ENCODE peak calls at places on chromosomes 4 and X, in nine cellular contexts. Z is IMR-90, M is testis, L is HCT116, T is upper lobe of left lung, Y is gastrocnemius medialis, G is A549, N is prostate gland, C is transverse colon. F is an unnamed sample.
A peak's percentile ranks its signal among the peaks of the same experiment; 100 is the strongest.

GRCh38 chrX:10030570-10030969 is 63.4 kb downstream of the CLDN34 start:
- DNase-seq in Z (peak; percentile 82), M (no peak), L (no peak), T (no peak), Y (no peak), G (peak; percentile 92), N (no peak), C (no peak), F (no peak)

GRCh38 chrX:13077168-13077567 is 32.7 kb upstream of the FAM9C start:
- DNase-seq in Z (peak; percentile 47), M (no peak), L (no peak), T (peak; percentile 57), Y (no peak), G (no peak), N (no peak), C (no peak), F (no peak)

GRCh38 chr4:89158884-89159503 is 47.7 kb downstream of the TIGD2 start:
- DNase-seq in Z (peak; percentile 43), M (no peak), L (peak; percentile 43), T (no peak), Y (no peak), G (peak; percentile 64), N (no peak), C (no peak), F (no peak)

GRCh38 chrX:66728818-66729271 is 90.0 kb upstream of the EDA2R start:
- DNase-seq in Z (peak; percentile 59), M (peak; percentile 59), L (no peak), T (peak; percentile 41), Y (peak; percentile 12), G (peak; percentile 74), N (peak; percentile 43), C (peak; percentile 54), F (peak; percentile 37)

GRCh38 chr4:142645478-142646108 is 200.5 kb downstream of the INPP4B start:
- DNase-seq in Z (no peak), M (no peak), L (no peak), T (no peak), Y (no peak), G (no peak), N (no peak), C (no peak), F (no peak)

GRCh38 chr4:135277980-135278315 is 1076.4 kb upstream of the PABPC4L start:
- DNase-seq in Z (no peak), M (no peak), L (no peak), T (no peak), Y (no peak), G (no peak), N (no peak), C (no peak), F (no peak)

GRCh38 chr4:4875611-4876010 is 16.1 kb downstream of the MSX1 start:
- DNase-seq in Z (no peak), M (no peak), L (no peak), T (no peak), Y (no peak), G (no peak), N (no peak), C (no peak), F (no peak)

GRCh38 chr4:113979157-113979972 is at the start of gene ARSJ:
- DNase-seq in Z (peak; percentile 88), M (peak; percentile 55), L (peak; percentile 32), T (peak; percentile 51), Y (peak; percentile 17), G (peak; percentile 58), N (peak; percentile 62), C (peak; percentile 54), F (peak; percentile 51)

GRCh38 chrX:71657267-71657666 is 10.1 kb upstream of the LOC101059915 start:
- DNase-seq in Z (no peak), M (no peak), L (no peak), T (no peak), Y (no peak), G (peak; percentile 13), N (no peak), C (no peak), F (no peak)

GRCh38 chrX:80708781-80709180 is 100.9 kb downstream of the BRWD3 start:
- DNase-seq in Z (no peak), M (no peak), L (no peak), T (no peak), Y (no peak), G (no peak), N (no peak), C (no peak), F (no peak)

GRCh38 chrX:112043997-112044396 is 38.6 kb downstream of the TRPC5 start:
- DNase-seq in Z (peak; percentile 15), M (no peak), L (peak; percentile 12), T (no peak), Y (no peak), G (peak; percentile 34), N (no peak), C (no peak), F (no peak)

GRCh38 chr4:124203613-124204284 is 508.8 kb downstream of the ANKRD50 start:
- DNase-seq in Z (peak; percentile 85), M (no peak), L (no peak), T (no peak), Y (no peak), G (no peak), N (no peak), C (no peak), F (no peak)

GRCh38 chr4:147198411-147199051 is 252.9 kb upstream of the TTC29 start:
- DNase-seq in Z (peak; percentile 41), M (no peak), L (no peak), T (no peak), Y (no peak), G (no peak), N (no peak), C (no peak), F (no peak)

GRCh38 chrX:47595701-47596655 is 13.7 kb downstream of the TIMP1 start:
- DNase-seq in Z (peak; percentile 89), M (peak; percentile 33), L (no peak), T (no peak), Y (no peak), G (no peak), N (no peak), C (no peak), F (no peak)

GRCh38 chrX:29653721-29654120 is 561.6 kb upstream of the MAGEB2 start:
- DNase-seq in Z (no peak), M (no peak), L (no peak), T (no peak), Y (no peak), G (no peak), N (no peak), C (no peak), F (no peak)

GRCh38 chr4:74123065-74123728 is 24.2 kb upstream of the CXCL2 start:
- DNase-seq in Z (peak; percentile 15), M (no peak), L (no peak), T (peak; percentile 69), Y (no peak), G (peak; percentile 77), N (peak; percentile 13), C (no peak), F (no peak)

GRCh38 chr4:36255575-36255974 is 11.3 kb upstream of the ARAP2 start:
- DNase-seq in Z (no peak), M (no peak), L (no peak), T (peak; percentile 27), Y (no peak), G (no peak), N (no peak), C (peak; percentile 20), F (no peak)

GRCh38 chr4:37725718-37726117 is 39.5 kb upstream of the RELL1 start:
- DNase-seq in Z (peak; percentile 17), M (no peak), L (no peak), T (no peak), Y (no peak), G (no peak), N (no peak), C (no peak), F (no peak)

GRCh38 chrX:19889582-19890342 is 2.4 kb upstream of the SH3KBP1 start:
- DNase-seq in Z (peak; percentile 83), M (peak; percentile 51), L (peak; percentile 37), T (no peak), Y (no peak), G (peak; percentile 84), N (no peak), C (peak; percentile 17), F (no peak)

GRCh38 chr4:10662937-10663336 is 21.6 kb downstream of the CLNK start:
- DNase-seq in Z (no peak), M (no peak), L (no peak), T (no peak), Y (no peak), G (no peak), N (no peak), C (no peak), F (no peak)

GRCh38 chr4:101977096-101977495 is 186.6 kb downstream of the BANK1 start:
- DNase-seq in Z (peak; percentile 94), M (no peak), L (peak; percentile 92), T (peak; percentile 44), Y (no peak), G (peak; percentile 93), N (peak; percentile 20), C (no peak), F (peak; percentile 44)

GRCh38 chrX:150363561-150364346 is 637 bp downstream of the MAMLD1 start:
- DNase-seq in Z (peak; percentile 29), M (no peak), L (no peak), T (no peak), Y (peak; percentile 19), G (peak; percentile 61), N (no peak), C (peak; percentile 14), F (no peak)

GRCh38 chr4:157994863-157995262 is 178.0 kb downstream of the GASK1B start:
- DNase-seq in Z (no peak), M (no peak), L (no peak), T (no peak), Y (no peak), G (peak; percentile 75), N (peak; percentile 32), C (no peak), F (no peak)
- H3K4me1 ChIP-seq in Z (peaks cover 6% of the 10 kb centered on the region), M (peaks cover 9% of the 10 kb centered on the region), L (no peaks in the 10 kb centered on the region), T (peaks cover 13% of the 10 kb centered on the region), Y (peaks cover 5% of the 10 kb centered on the region), G (peaks cover 25% of the 10 kb centered on the region), N (peaks cover 10% of the 10 kb centered on the region), C (no peaks in the 10 kb centered on the region), F (no peaks in the 10 kb centered on the region)

GRCh38 chrX:18674788-18675735 is 3.2 kb upstream of the RS1 start:
- DNase-seq in Z (peak; percentile 54), M (peak; percentile 75), L (peak; percentile 24), T (peak; percentile 65), Y (peak; percentile 58), G (peak; percentile 77), N (peak; percentile 69), C (peak; percentile 78), F (peak; percentile 66)
- TF ChIP-seq POLR2A in Z (no peak), M (no peak), L (no peak), T (no peak), Y (peak; percentile 24), G (peak; percentile 23), N (peak; percentile 42), C (peak; percentile 30), F (peak; percentile 58)

GRCh38 chrX:131735127-131735526 is 191.3 kb downstream of the OR13H1 start:
- DNase-seq in Z (no peak), M (no peak), L (no peak), T (no peak), Y (no peak), G (no peak), N (no peak), C (no peak), F (no peak)
- H3K27ac ChIP-seq in Z (no peak overlapping the region), M (no peak overlapping the region), L (no peak overlapping the region), T (no peak overlapping the region), Y (peak overlapping the region; percentile 68), G (no peak overlapping the region), N (no peak overlapping the region), C (peak overlapping the region; percentile 11), F (no peak overlapping the region)

DNA sequence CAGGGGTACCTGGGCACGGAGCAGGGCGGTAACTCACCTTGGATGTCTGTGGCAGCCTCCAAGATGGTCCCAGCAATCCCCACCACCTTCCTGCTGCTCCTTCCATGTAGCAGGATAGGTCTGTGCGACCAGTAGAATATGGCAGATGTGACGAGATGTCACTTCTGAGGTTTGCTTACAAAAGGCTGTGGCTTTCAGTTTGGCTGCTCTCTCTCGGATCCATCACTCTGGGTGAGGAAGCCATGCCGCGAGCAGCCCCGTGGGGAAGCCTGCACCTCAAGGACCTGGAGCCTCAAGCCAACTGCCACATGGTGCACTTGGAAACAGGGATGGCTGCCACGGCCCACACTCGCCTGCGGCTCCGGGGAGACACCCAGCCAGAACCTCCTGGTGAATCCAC is 37.6 kb downstream of the WFS1 start:
- DNase-seq in Z (no peak), M (no peak), L (no peak), T (no peak), Y (no peak), G (no peak), N (no peak), C (no peak), F (no peak)
- H3K4me1 ChIP-seq in Z (no peaks in the 10 kb centered on the region), M (peaks cover 6% of the 10 kb centered on the region), L (no peaks in the 10 kb centered on the region), T (no peaks in the 10 kb centered on the region), Y (no peaks in the 10 kb centered on the region), G (no peaks in the 10 kb centered on the region), N (no peaks in the 10 kb centered on the region), C (no peaks in the 10 kb centered on the region), F (no peaks in the 10 kb centered on the region)

F was measured in breast epithelium.